ENCODE peak calls at places on chromosomes 6 and 20, in seven cellular contexts. P is HT1080, M is lower lobe of right lung, I is lower leg skin, Z is glutamatergic neuron, D is fibroblast of the conjunctiva, H is right lobe of liver. X is an unnamed sample.

GRCh38 chr20:62602550-62602949 is 39.8 kb upstream of the SLCO4A1 start:
- DNase-seq in P (peak), M (peak), I (peak), Z (no peak), D (no peak), H (no peak), X (peak)

GRCh38 chr6:35402136-35402855 is 49.8 kb upstream of the FANCE start:
- DNase-seq in P (no peak), M (no peak), I (no peak), Z (no peak), D (no peak), H (peak), X (no peak)

GRCh38 chr20:16018881-16019280 is 554.4 kb downstream of the KIF16B start:
- DNase-seq in P (no peak), M (no peak), I (no peak), Z (no peak), D (no peak), H (no peak), X (no peak)

GRCh38 chr6:111871725-111872520 is 1.3 kb downstream of the FYN start:
- DNase-seq in P (peak), M (no peak), I (no peak), Z (peak), D (no peak), H (no peak), X (peak)

GRCh38 chr6:5866547-5867051 is 140.1 kb downstream of the NRN1 start:
- DNase-seq in P (peak), M (no peak), I (no peak), Z (no peak), D (peak), H (no peak), X (no peak)

GRCh38 chr6:2376429-2377355 is 131.3 kb upstream of the GMDS start:
- DNase-seq in P (peak), M (no peak), I (no peak), Z (no peak), D (no peak), H (no peak), X (peak)

GRCh38 chr6:79833264-79833663 is 114.1 kb downstream of the ELOVL4 start:
- DNase-seq in P (no peak), M (no peak), I (no peak), Z (no peak), D (no peak), H (no peak), X (no peak)

GRCh38 chr6:170117111-170117972 is 173.5 kb downstream of the DLL1 start:
- DNase-seq in P (no peak), M (no peak), I (peak), Z (no peak), D (no peak), H (peak), X (no peak)

GRCh38 chr6:17018425-17018824 is 83.4 kb upstream of the STMND1 start:
- DNase-seq in P (no peak), M (no peak), I (no peak), Z (no peak), D (no peak), H (no peak), X (no peak)

GRCh38 chr6:137277971-137278602 is 58.9 kb upstream of the IFNGR1 start:
- DNase-seq in P (peak), M (no peak), I (no peak), Z (no peak), D (no peak), H (no peak), X (no peak)